ENCODE peak calls at places on chromosomes 4 and X, in nine cellular contexts. A is progenitor cell of endocrine pancreas, S is kidney epithelial cell, Y is colonic mucosa, T is GM13976, P is type B pancreatic cell, B is ovary, K is suprapubic skin, I is GM13977. F is an unnamed sample.

GRCh38 chrX:142663330-142664095 is 362.2 kb upstream of the SPANXN4 start:
- DNase-seq in A (no peak), S (no peak), Y (peak), T (no peak), P (no peak), B (no peak), K (no peak), I (no peak), F (no peak)

GRCh38 chr4:184250795-184251679 is 33.4 kb upstream of the ENPP6 start:
- DNase-seq in A (no peak), S (no peak), Y (no peak), T (peak), P (no peak), B (no peak), K (no peak), I (peak), F (no peak)

GRCh38 chr4:143411527-143412480 is 75.1 kb downstream of the GAB1 start:
- DNase-seq in A (no peak), S (no peak), Y (no peak), T (no peak), P (no peak), B (no peak), K (no peak), I (no peak), F (no peak)

GRCh38 chrX:9517062-9517461 is 52.2 kb downstream of the TBL1X start:
- DNase-seq in A (no peak), S (no peak), Y (no peak), T (no peak), P (no peak), B (no peak), K (no peak), I (no peak), F (no peak)

GRCh38 chr4:42151568-42152506 is 618 bp downstream of the BEND4 start:
- DNase-seq in A (peak), S (no peak), Y (peak), T (peak), P (no peak), B (no peak), K (no peak), I (peak), F (peak)

GRCh38 chr4:157291071-157291470 is 70.5 kb downstream of the GRIA2 start:
- DNase-seq in A (no peak), S (no peak), Y (no peak), T (no peak), P (no peak), B (no peak), K (no peak), I (no peak), F (no peak)

GRCh38 chrX:258291-259040 is 22.7 kb upstream of the PLCXD1 start:
- DNase-seq in A (no peak), S (no peak), Y (peak), T (no peak), P (peak), B (no peak), K (no peak), I (no peak), F (peak)

GRCh38 chrX:151871244-151871643 is 41.4 kb upstream of the MAGEA4 start:
- DNase-seq in A (no peak), S (peak), Y (no peak), T (no peak), P (no peak), B (no peak), K (no peak), I (no peak), F (no peak)

GRCh38 chr4:38782452-38783108 is at the start of gene TLR10:
- DNase-seq in A (peak), S (no peak), Y (peak), T (no peak), P (no peak), B (no peak), K (no peak), I (peak), F (no peak)

GRCh38 chrX:106726485-106727437 is at the start of gene RNF128:
- DNase-seq in A (peak), S (no peak), Y (peak), T (no peak), P (peak), B (peak), K (no peak), I (no peak), F (peak)

GRCh38 chr4:103303011-103303410 is 104.9 kb upstream of the CENPE start:
- DNase-seq in A (no peak), S (no peak), Y (no peak), T (no peak), P (no peak), B (no peak), K (no peak), I (no peak), F (no peak)

GRCh38 chr4:168634276-168634802 is 137.5 kb downstream of the PALLD start:
- DNase-seq in A (no peak), S (peak), Y (no peak), T (no peak), P (peak), B (peak), K (no peak), I (no peak), F (peak)

GRCh38 chrX:397575-397974 is 10.9 kb upstream of the PPP2R3B start:
- DNase-seq in A (no peak), S (no peak), Y (no peak), T (peak), P (no peak), B (peak), K (no peak), I (no peak), F (no peak)

GRCh38 chr4:126530996-126531585 is 1101.7 kb upstream of the INTU start:
- DNase-seq in A (no peak), S (no peak), Y (no peak), T (no peak), P (no peak), B (no peak), K (no peak), I (no peak), F (no peak)

GRCh38 chrX:136148391-136148790 is 1.1 kb downstream of the FHL1 start:
- DNase-seq in A (no peak), S (no peak), Y (no peak), T (no peak), P (no peak), B (no peak), K (no peak), I (no peak), F (no peak)

GRCh38 chrX:11464360-11464759 is 171.1 kb downstream of the AMELX start:
- DNase-seq in A (no peak), S (no peak), Y (no peak), T (no peak), P (no peak), B (no peak), K (no peak), I (no peak), F (no peak)

GRCh38 chrX:134990475-134991473 is at the start of gene SMIM10:
- DNase-seq in A (peak), S (peak), Y (peak), T (peak), P (peak), B (peak), K (peak), I (no peak), F (peak)

GRCh38 chr4:6951880-6952381 is 42.3 kb downstream of the TBC1D14 start:
- DNase-seq in A (no peak), S (no peak), Y (no peak), T (no peak), P (no peak), B (no peak), K (peak), I (no peak), F (no peak)

GRCh38 chr4:185838514-185839203 is 26.7 kb upstream of the SORBS2 start:
- DNase-seq in A (no peak), S (no peak), Y (no peak), T (no peak), P (no peak), B (no peak), K (no peak), I (no peak), F (no peak)

GRCh38 chrX:115367455-115367854 is 77.9 kb downstream of the LUZP4 start:
- DNase-seq in A (no peak), S (no peak), Y (no peak), T (no peak), P (no peak), B (no peak), K (no peak), I (no peak), F (no peak)

GRCh38 chr4:48342559-48342878 is 1.2 kb downstream of the SLAIN2 start:
- DNase-seq in A (no peak), S (no peak), Y (no peak), T (no peak), P (no peak), B (no peak), K (no peak), I (no peak), F (no peak)

GRCh38 chr4:54586343-54586953 is 71.3 kb upstream of the KIT start:
- DNase-seq in A (no peak), S (peak), Y (peak), T (no peak), P (no peak), B (no peak), K (no peak), I (no peak), F (no peak)

GRCh38 chr4:153393397-153393796 is 48.9 kb downstream of the MND1 start:
- DNase-seq in A (no peak), S (peak), Y (no peak), T (no peak), P (no peak), B (no peak), K (no peak), I (no peak), F (no peak)

GRCh38 chr4:82905205-82905604 is 4.7 kb downstream of the THAP9 start:
- DNase-seq in A (no peak), S (no peak), Y (no peak), T (peak), P (no peak), B (no peak), K (no peak), I (peak), F (no peak)

GRCh38 chr4:182699825-182700224 is 217.4 kb downstream of the DCTD start:
- DNase-seq in A (no peak), S (no peak), Y (no peak), T (no peak), P (no peak), B (no peak), K (no peak), I (no peak), F (no peak)

GRCh38 chr4:142596121-142596520 is 250.0 kb downstream of the INPP4B start:
- DNase-seq in A (no peak), S (no peak), Y (no peak), T (no peak), P (no peak), B (no peak), K (no peak), I (no peak), F (no peak)

GRCh38 chrX:123764967-123765871 is 32.4 kb upstream of the THOC2 start:
- DNase-seq in A (peak), S (peak), Y (peak), T (peak), P (peak), B (peak), K (peak), I (peak), F (peak)

GRCh38 chr4:54877006-54877405 is 219.2 kb downstream of the KIT start:
- DNase-seq in A (no peak), S (no peak), Y (no peak), T (no peak), P (no peak), B (no peak), K (no peak), I (no peak), F (no peak)

GRCh38 chr4:175443547-175443946 is 368.5 kb downstream of the GPM6A start:
- DNase-seq in A (no peak), S (no peak), Y (no peak), T (no peak), P (no peak), B (no peak), K (no peak), I (no peak), F (no peak)

GRCh38 chr4:19402666-19403065 is 849.0 kb upstream of the SLIT2 start:
- DNase-seq in A (no peak), S (no peak), Y (no peak), T (no peak), P (no peak), B (no peak), K (no peak), I (no peak), F (no peak)

GRCh38 chr4:32226201-32226600 is 1506.0 kb downstream of the PCDH7 start:
- DNase-seq in A (no peak), S (peak), Y (no peak), T (no peak), P (no peak), B (no peak), K (no peak), I (no peak), F (no peak)

GRCh38 chr4:159216834-159217233 is 114.0 kb downstream of the RAPGEF2 start:
- DNase-seq in A (no peak), S (no peak), Y (no peak), T (no peak), P (no peak), B (no peak), K (no peak), I (no peak), F (no peak)

GRCh38 chrX:133609151-133609550 is 193.9 kb upstream of the GPC4 start:
- DNase-seq in A (no peak), S (no peak), Y (no peak), T (no peak), P (no peak), B (no peak), K (no peak), I (no peak), F (no peak)

GRCh38 chr4:122968227-122968812 is 45.9 kb upstream of the NUDT6 start:
- DNase-seq in A (no peak), S (no peak), Y (no peak), T (no peak), P (no peak), B (no peak), K (no peak), I (no peak), F (no peak)

GRCh38 chr4:109730294-109731051 is 603 bp upstream of the PLA2G12A start:
- DNase-seq in A (peak), S (peak), Y (peak), T (no peak), P (peak), B (peak), K (peak), I (no peak), F (peak)

GRCh38 chrX:108090474-108091265 is 672 bp downstream of the PSMD10 start:
- DNase-seq in A (no peak), S (no peak), Y (no peak), T (no peak), P (no peak), B (no peak), K (no peak), I (no peak), F (no peak)

GRCh38 chrX:150958177-150958576 is 25.0 kb upstream of the HMGB3 start:
- DNase-seq in A (no peak), S (no peak), Y (no peak), T (no peak), P (no peak), B (no peak), K (no peak), I (no peak), F (no peak)

GRCh38 chr4:165294907-165295306 is 32.6 kb upstream of the MSMO1 start:
- DNase-seq in A (no peak), S (no peak), Y (no peak), T (peak), P (no peak), B (no peak), K (no peak), I (no peak), F (no peak)

GRCh38 chr4:77158487-77158861 is 1.5 kb downstream of the CCNG2 start:
- DNase-seq in A (no peak), S (no peak), Y (no peak), T (no peak), P (no peak), B (peak), K (no peak), I (no peak), F (no peak)

GRCh38 chr4:77156533-77156911 is 485 bp upstream of the CCNG2 start:
- DNase-seq in A (peak), S (peak), Y (peak), T (peak), P (no peak), B (peak), K (peak), I (peak), F (peak)

GRCh38 chr4:77156912-77157858 is at the start of gene CCNG2:
- DNase-seq in A (peak), S (no peak), Y (peak), T (peak), P (peak), B (peak), K (peak), I (peak), F (peak)

GRCh38 chr4:77159798-77160197 is 2.8 kb downstream of the CCNG2 start:
- DNase-seq in A (no peak), S (no peak), Y (no peak), T (no peak), P (no peak), B (no peak), K (no peak), I (no peak), F (no peak)

GRCh38 chr4:77157859-77158486 is 966 bp downstream of the CCNG2 start:
- DNase-seq in A (peak), S (peak), Y (peak), T (peak), P (peak), B (peak), K (peak), I (peak), F (peak)
- TF ChIP-seq CTCF in A (no peak), S (no peak), Y (no peak), T (no peak), P (no peak), B (no peak), K (no peak), I (peak), F (no peak)

GRCh38 chrX:49199906-49200771 is at the start of gene SYP:
- DNase-seq in A (peak), S (peak), Y (peak), T (peak), P (peak), B (peak), K (peak), I (peak), F (peak)
- TF ChIP-seq CTCF in A (no peak), S (no peak), Y (no peak), T (no peak), P (no peak), B (no peak), K (no peak), I (no peak), F (no peak)

DNA sequence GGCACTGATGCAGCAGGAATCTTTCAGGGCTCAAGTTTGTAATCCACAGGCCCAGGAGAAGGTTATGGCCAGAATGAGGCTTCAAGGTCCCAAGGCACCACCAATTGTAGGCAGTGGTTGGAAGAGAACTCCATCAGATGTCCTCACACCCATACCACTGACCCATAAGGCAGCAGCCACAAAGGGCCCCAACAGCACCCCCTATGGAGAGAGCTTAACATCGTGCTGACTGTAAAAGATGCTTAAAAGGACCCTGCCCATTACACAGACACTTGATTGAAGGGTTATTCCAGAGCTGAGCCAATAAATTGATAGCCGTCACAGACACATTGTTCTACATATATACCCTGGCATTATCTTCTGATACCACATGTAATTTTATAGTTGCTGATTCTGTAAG is 113.7 kb downstream of the SOWAHB start:
- DNase-seq in A (no peak), S (no peak), Y (no peak), T (no peak), P (no peak), B (no peak), K (no peak), I (no peak), F (no peak)
- TF ChIP-seq CTCF in A (no peak), S (no peak), Y (no peak), T (no peak), P (no peak), B (no peak), K (no peak), I (peak), F (no peak)

DNA sequence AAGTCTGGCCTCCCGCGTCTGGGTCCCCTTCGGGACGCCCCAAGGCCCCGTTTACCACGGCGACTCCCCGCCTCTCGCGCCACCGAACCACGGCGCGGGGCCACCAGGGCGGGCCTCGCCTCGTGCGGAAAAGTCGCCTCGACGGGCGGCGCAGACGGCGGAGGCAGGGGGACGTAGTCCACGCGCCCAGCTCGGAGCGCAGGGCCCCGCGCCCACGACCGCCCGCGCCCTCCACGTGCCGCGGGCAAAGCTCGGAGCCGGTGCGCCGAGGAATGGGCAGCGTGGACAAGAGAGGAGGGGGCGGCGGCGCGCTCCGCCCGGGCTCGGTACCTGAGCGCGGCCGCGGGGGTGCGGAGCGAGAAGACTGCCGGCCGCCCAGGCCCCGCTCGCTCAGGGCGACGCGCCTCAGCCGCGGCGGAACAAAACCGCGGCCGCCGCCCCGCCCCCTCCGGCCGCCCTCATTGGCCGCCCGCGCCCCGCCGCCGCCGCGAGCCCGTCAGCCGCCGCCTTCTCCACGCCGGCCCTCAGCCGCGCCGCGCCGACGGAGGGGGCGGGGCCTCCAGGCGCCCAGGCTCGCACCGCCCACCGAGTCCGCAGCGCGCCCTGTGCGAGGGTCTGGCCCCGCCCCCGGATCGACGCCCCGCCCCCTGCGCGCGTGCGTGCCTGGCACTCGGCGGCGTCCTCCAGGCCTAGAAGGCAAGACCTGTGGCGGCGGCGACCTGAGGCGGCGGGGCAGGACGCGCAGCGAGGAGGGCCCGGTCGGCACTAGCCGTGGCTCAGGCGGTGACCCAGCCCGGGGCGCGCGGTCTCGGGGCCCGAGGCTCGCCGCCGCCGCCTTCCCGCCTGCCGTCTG is at the start of gene FAM53A:
- DNase-seq in A (peak), S (no peak), Y (peak), T (peak), P (peak), B (peak), K (peak), I (peak), F (peak)
- TF ChIP-seq CTCF in A (no peak), S (no peak), Y (no peak), T (no peak), P (peak), B (no peak), K (no peak), I (peak), F (no peak)

DNA sequence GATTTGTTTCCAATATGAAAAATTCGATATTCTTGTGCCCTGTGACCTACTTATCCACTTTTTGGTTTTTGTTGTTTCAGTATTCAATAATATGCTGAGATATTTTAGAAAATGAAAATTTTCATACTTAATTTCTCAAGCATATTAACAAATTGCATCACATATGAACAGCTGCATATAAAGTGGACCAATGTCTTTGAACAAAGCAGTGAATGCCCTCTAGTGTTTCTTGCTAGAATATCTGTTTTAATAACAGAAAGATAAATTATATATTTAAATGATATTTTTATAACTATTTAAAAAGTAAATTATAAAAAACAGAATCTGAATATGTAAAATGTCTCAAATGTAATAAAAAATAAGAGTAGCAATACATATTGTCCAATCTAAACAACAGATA is 31.7 kb upstream of the INTU start:
- DNase-seq in A (no peak), S (no peak), Y (no peak), T (no peak), P (no peak), B (no peak), K (no peak), I (no peak), F (no peak)
- TF ChIP-seq CTCF in A (peak), S (peak), Y (no peak), T (no peak), P (peak), B (no peak), K (no peak), I (no peak), F (peak)

GRCh38 chr4:121091941-121092340 is 19.6 kb upstream of the NDNF start:
- DNase-seq in A (no peak), S (no peak), Y (no peak), T (no peak), P (no peak), B (no peak), K (no peak), I (no peak), F (no peak)

GRCh38 chr4:121100093-121100775 is 27.9 kb upstream of the NDNF start:
- DNase-seq in A (no peak), S (no peak), Y (no peak), T (no peak), P (no peak), B (no peak), K (no peak), I (no peak), F (no peak)

GRCh38 chr4:121096174-121096573 is 23.8 kb upstream of the NDNF start:
- DNase-seq in A (no peak), S (no peak), Y (no peak), T (no peak), P (no peak), B (no peak), K (no peak), I (no peak), F (no peak)

GRCh38 chr4:121094297-121094966 is 22.1 kb upstream of the NDNF start:
- DNase-seq in A (no peak), S (no peak), Y (no peak), T (no peak), P (no peak), B (no peak), K (no peak), I (no peak), F (no peak)

GRCh38 chr4:121096629-121097028 is 24.3 kb upstream of the NDNF start:
- DNase-seq in A (no peak), S (peak), Y (no peak), T (peak), P (no peak), B (no peak), K (no peak), I (no peak), F (no peak)
- TF ChIP-seq CTCF in A (peak), S (peak), Y (peak), T (no peak), P (peak), B (peak), K (peak), I (peak), F (peak)

F was measured in mesothelial cell of epicardium.